ENCODE peak calls at places on chromosomes 1 and 21, in eight cellular contexts. P is colonic mucosa, D is kidney, X is HepG2, Y is trophoblast cell, O is PC-3, K is endodermal cell, T is adipocyte. F is an unnamed sample. For H3K9me3, the result is how much of the 10 kb centered on the place peaks cover.

GRCh38 chr21:42746593-42747266 is 93.3 kb downstream of the PDE9A start:
- DNase-seq in O (no peak), K (no peak), P (no peak), T (no peak), X (no peak), Y (peak), D (peak), F (no peak)

GRCh38 chr1:206631085-206631509 is 4.2 kb upstream of the DYRK3 start:
- DNase-seq in T (peak), X (peak), O (peak), K (peak), P (peak), Y (peak), D (no peak), F (peak)

GRCh38 chr1:8915446-8915845 is 30.2 kb upstream of the CA6 start:
- DNase-seq in K (no peak), O (no peak), P (no peak), D (no peak), X (no peak), T (no peak), Y (peak), F (peak)

GRCh38 chr1:93686497-93687250 is 5.0 kb upstream of the BCAR3 start:
- DNase-seq in Y (no peak), X (no peak), D (no peak), O (peak), T (no peak), P (no peak), K (peak), F (no peak)

GRCh38 chr1:216903389-216903754 is 180.1 kb upstream of the ESRRG start:
- DNase-seq in D (no peak), X (no peak), O (peak), Y (peak), K (peak), T (peak), P (no peak), F (no peak)

GRCh38 chr1:214234635-214235025 is 46.3 kb upstream of the SMYD2 start:
- DNase-seq in K (no peak), D (no peak), X (no peak), O (no peak), P (no peak), T (peak), Y (no peak), F (no peak)

GRCh38 chr21:32257952-32258785 is 20.7 kb downstream of the MIS18A start:
- DNase-seq in D (no peak), T (peak), X (peak), Y (peak), P (peak), K (peak), O (peak), F (peak)

GRCh38 chr1:192739476-192740184 is 69.2 kb upstream of the RGS2 start:
- DNase-seq in O (no peak), Y (peak), X (peak), P (no peak), K (no peak), T (no peak), D (no peak), F (no peak)

GRCh38 chr1:53349968-53350852 is 22.3 kb upstream of the LRP8 start:
- DNase-seq in O (no peak), D (peak), P (peak), K (peak), Y (no peak), T (no peak), X (no peak), F (no peak)

GRCh38 chr1:27132624-27133023 is 22.3 kb downstream of the SLC9A1 start:
- DNase-seq in T (no peak), Y (no peak), D (no peak), O (no peak), X (no peak), K (no peak), P (no peak), F (no peak)

GRCh38 chr1:192158181-192158580 is at the start of gene RGS18:
- DNase-seq in K (no peak), D (no peak), P (no peak), O (no peak), Y (peak), X (no peak), T (peak), F (no peak)

GRCh38 chr1:17281775-17282181 is 26.2 kb upstream of the PADI4 start:
- DNase-seq in X (no peak), T (no peak), K (no peak), Y (no peak), O (no peak), P (no peak), D (no peak), F (no peak)

GRCh38 chr1:67683736-67684525 is 1.1 kb upstream of the GADD45A start:
- DNase-seq in D (no peak), Y (peak), P (no peak), T (peak), O (peak), X (no peak), K (peak), F (no peak)

GRCh38 chr1:82124987-82125638 is 324.4 kb downstream of the ADGRL2 start:
- DNase-seq in O (no peak), T (no peak), K (peak), Y (no peak), D (no peak), P (no peak), X (no peak), F (peak)

GRCh38 chr1:200673952-200674823 is 4.5 kb upstream of the DDX59 start:
- DNase-seq in Y (peak), P (no peak), X (no peak), O (peak), K (no peak), D (no peak), T (peak), F (no peak)

GRCh38 chr1:15106608-15107007 is 46.9 kb upstream of the TMEM51 start:
- DNase-seq in O (peak), K (no peak), X (no peak), Y (no peak), P (peak), T (no peak), D (no peak), F (no peak)

GRCh38 chr1:31373897-31374486 is 1.1 kb upstream of the FABP3 start:
- DNase-seq in P (no peak), D (no peak), T (no peak), X (no peak), K (no peak), Y (no peak), O (no peak), F (no peak)

GRCh38 chr21:45011426-45011825 is 63.0 kb upstream of the ADARB1 start:
- DNase-seq in T (no peak), Y (no peak), X (no peak), O (no peak), K (no peak), D (peak), P (no peak), F (no peak)

GRCh38 chr21:45910548-45911221 is 70.9 kb upstream of the COL6A1 start:
- DNase-seq in D (peak), O (no peak), K (no peak), Y (no peak), T (no peak), P (no peak), X (no peak), F (no peak)

GRCh38 chr1:117067528-117068370 is 7.6 kb downstream of the TTF2 start:
- DNase-seq in T (peak), O (peak), D (no peak), X (peak), P (peak), K (peak), Y (peak), F (peak)

GRCh38 chr1:6800728-6801127 is 15.5 kb downstream of the CAMTA1 start:
- DNase-seq in D (no peak), Y (peak), P (no peak), O (no peak), X (no peak), K (no peak), T (peak), F (no peak)

GRCh38 chr1:185917646-185918045 is 183.5 kb downstream of the HMCN1 start:
- DNase-seq in P (no peak), Y (peak), K (peak), X (no peak), O (peak), D (no peak), T (peak), F (no peak)

GRCh38 chr1:234864116-234864515 is 254.1 kb upstream of the IRF2BP2 start:
- DNase-seq in D (no peak), K (peak), O (no peak), P (no peak), T (no peak), X (no peak), Y (no peak), F (no peak)

GRCh38 chr1:36964830-36965229 is 69.5 kb downstream of the GRIK3 start:
- DNase-seq in P (no peak), K (no peak), Y (no peak), T (no peak), O (no peak), D (no peak), X (no peak), F (no peak)

GRCh38 chr1:196196486-196196885 is 411.8 kb downstream of the KCNT2 start:
- DNase-seq in P (no peak), Y (no peak), D (no peak), O (no peak), X (no peak), K (no peak), T (no peak), F (no peak)

GRCh38 chr1:205595861-205596260 is 36.0 kb downstream of the ELK4 start:
- DNase-seq in T (no peak), D (no peak), P (no peak), O (no peak), Y (no peak), K (no peak), X (no peak), F (no peak)

GRCh38 chr21:38797470-38797869 is 8.3 kb upstream of the ETS2 start:
- DNase-seq in O (peak), P (no peak), K (peak), X (peak), D (peak), T (peak), Y (peak), F (no peak)

DNA sequence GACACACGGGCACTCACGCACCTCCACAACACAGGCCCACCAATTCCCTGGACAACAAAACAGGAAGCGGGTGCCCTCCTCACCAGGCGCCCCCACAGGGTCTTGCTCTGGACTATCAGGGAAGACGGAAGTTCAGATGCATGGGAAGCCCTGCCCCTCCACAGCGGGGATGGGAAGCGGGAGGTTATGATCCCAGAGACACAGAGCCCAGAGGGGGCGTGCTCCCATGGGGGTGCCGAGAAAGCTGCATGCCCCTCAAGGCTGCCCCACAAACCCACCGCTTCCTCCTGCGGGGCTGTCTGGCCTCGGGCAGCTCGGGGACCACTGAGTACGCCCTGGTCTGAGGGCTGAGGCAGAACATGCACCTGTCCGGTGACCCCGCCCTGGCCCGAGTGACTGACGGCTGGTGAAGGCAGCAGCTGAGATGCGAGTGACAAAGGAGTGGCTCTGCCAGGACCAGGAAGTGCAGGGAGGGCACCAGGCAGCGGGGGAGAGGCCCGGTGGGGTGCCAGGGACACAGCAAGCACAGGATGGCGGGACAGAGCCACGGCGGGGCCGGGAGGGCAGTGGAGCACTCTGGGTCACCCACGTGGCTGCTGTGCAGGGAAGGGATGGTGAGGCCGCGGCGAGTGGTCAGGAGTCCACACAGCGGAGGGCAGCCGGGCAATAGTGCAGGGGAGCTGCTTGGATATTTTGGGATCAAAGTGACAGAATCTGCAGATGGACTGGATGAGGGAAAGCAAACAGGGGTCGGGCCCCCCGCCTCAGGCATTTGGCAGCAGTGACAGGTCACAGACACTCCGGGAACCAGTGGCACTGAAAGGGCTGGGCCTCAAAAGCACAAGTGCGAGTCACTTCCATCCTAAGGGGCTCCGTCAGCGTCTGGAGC is 18.6 kb downstream of the NADK start:
- DNase-seq in T (no peak), X (no peak), P (peak), K (no peak), O (peak), D (peak), Y (no peak), F (no peak)
- H3K9ac ChIP-seq in T (no peak), X (peak), P (peak), K (no peak), O (peak), D (no peak), Y (no peak), F (no peak)

GRCh38 chr1:227612658-227613057 is 49.3 kb downstream of the ZNF678 start:
- DNase-seq in D (no peak), T (no peak), P (no peak), O (no peak), X (no peak), Y (no peak), K (no peak), F (no peak)
- H3K9me3 ChIP-seq in D (under half), T (under half), P (under half), O (under half), X (under half), Y (under half), K (under half), F (under half)

DNA sequence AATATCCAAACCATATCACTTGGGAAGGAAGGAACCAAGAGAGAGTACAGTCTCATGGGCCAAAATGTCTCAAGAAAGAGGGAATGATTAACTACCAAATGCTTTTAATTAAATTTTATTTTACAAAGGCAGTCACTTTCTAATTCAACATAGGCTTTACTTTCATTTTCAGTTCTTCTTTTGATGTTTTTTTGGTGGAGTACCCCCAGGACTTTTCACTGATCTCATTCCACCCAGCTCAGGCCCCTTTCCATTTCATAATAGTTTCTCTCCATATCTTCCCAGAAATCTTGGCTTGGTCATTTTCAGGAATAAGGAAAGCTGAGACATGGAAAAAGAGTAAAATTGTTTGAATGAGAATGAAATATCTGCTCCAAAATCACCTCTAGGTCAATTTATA is 5.1 kb upstream of the SLAMF7 start:
- DNase-seq in Y (no peak), P (no peak), O (no peak), K (no peak), X (no peak), D (no peak), T (no peak), F (no peak)
- H3K9ac ChIP-seq in Y (no peak), P (no peak), O (no peak), K (no peak), X (no peak), D (no peak), T (no peak), F (no peak)

DNA sequence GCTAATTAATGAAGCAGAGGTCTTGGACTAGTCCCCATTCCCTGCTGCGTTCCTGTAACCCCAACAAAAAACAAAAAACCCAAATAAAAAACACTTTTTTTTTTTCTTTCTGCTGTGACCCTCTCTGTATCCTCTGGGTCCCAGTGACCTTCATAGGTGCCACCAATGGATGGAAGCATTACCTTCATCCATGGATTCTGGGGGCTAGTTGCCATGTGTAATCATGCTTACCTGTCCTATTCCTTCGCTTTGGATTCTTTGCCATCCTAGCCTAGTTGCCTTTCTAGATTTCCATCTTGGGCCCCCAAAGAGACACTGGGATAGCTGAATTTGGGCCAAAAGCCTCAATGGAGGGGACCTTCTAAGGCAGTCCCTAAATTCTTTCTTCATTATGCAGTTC is 1208.7 kb downstream of the BRINP3 start:
- DNase-seq in O (no peak), P (no peak), Y (peak), D (no peak), X (no peak), K (no peak), T (peak), F (peak)
- H3K9me3 ChIP-seq in O (under half), P (under half), Y (under half), D (under half), X (half or more), K (under half), T (under half), F (under half)

GRCh38 chr1:222767152-222767571 is 30.2 kb downstream of the FAM177B start:
- DNase-seq in Y (no peak), T (no peak), P (no peak), D (no peak), K (no peak), O (no peak), X (no peak), F (no peak)

GRCh38 chr1:222757673-222758268 is 20.8 kb downstream of the FAM177B start:
- DNase-seq in D (no peak), T (no peak), X (no peak), K (no peak), O (no peak), P (no peak), Y (no peak), F (no peak)

GRCh38 chr1:222761171-222761570 is 24.2 kb downstream of the FAM177B start:
- DNase-seq in X (no peak), T (no peak), Y (no peak), P (no peak), D (no peak), O (no peak), K (no peak), F (no peak)
- H3K9ac ChIP-seq in X (no peak), T (no peak), Y (no peak), P (no peak), D (no peak), O (no peak), K (no peak), F (no peak)

GRCh38 chr1:2876846-2877245 is 75.4 kb upstream of the TTC34 start:
- DNase-seq in T (no peak), D (no peak), P (no peak), X (no peak), K (no peak), O (no peak), Y (no peak), F (no peak)
- H3K9me3 ChIP-seq in T (under half), D (under half), P (under half), X (under half), K (under half), O (under half), Y (under half), F (under half)

GRCh38 chr1:225451340-225451739 is 23.5 kb upstream of the LBR start:
- DNase-seq in D (peak), T (no peak), X (no peak), O (peak), P (no peak), K (peak), Y (no peak), F (no peak)
- H3K9ac ChIP-seq in D (no peak), T (no peak), X (no peak), O (no peak), P (no peak), K (no peak), Y (no peak), F (no peak)

GRCh38 chr1:107344268-107344667 is 203.4 kb downstream of the NTNG1 start:
- DNase-seq in K (no peak), T (no peak), D (no peak), Y (no peak), P (no peak), X (no peak), O (no peak), F (no peak)

DNA sequence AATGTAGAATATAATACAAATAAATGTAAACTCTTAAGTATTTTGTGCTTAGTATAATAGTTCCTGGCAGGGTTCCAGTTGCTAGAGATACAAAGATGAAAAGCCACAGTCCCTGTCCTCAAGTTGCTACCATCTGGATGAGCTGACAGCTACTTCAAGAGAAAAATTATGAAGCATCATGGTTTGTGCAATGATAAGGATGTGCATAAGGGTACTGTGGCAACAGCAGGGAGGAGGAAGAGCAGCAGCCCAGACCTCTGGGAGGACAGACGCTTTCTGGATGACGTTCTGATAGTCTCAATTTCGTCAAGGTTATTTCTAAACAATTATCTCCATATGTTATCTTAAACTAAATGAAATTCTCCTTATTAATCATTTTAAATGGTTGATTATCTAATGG is 198.9 kb downstream of the NTNG1 start:
- DNase-seq in X (no peak), P (no peak), Y (peak), K (no peak), T (no peak), D (no peak), O (no peak), F (no peak)
- H3K9me3 ChIP-seq in X (under half), P (under half), Y (under half), K (under half), T (under half), D (under half), O (under half), F (under half)